ENCODE peak calls at places on chromosomes 2 and 18, in six cellular contexts. A, S, M, R, Z and P are unnamed samples.

GRCh38 chr2:207227062-207227748 is 61.5 kb upstream of the KLF7 start:
- DNase-seq in A (peak; percentile 21), S (no peak), M (no peak), R (no peak), Z (no peak), P (peak; percentile 86)

GRCh38 chr2:237931205-237931721 is 35.6 kb upstream of the UBE2F start:
- DNase-seq in A (no peak), S (peak; percentile 80), M (no peak), R (no peak), Z (no peak), P (peak; percentile 71)

GRCh38 chr18:37391156-37391555 is 174.4 kb downstream of the CELF4 start:
- DNase-seq in A (no peak), S (no peak), M (no peak), R (no peak), Z (no peak), P (no peak)

GRCh38 chr2:212926948-212927347 is 224.5 kb downstream of the IKZF2 start:
- DNase-seq in A (no peak), S (no peak), M (no peak), R (no peak), Z (no peak), P (peak; percentile 54)

GRCh38 chr2:226489765-226490164 is 309.9 kb downstream of the IRS1 start:
- DNase-seq in A (no peak), S (peak; percentile 51), M (no peak), R (no peak), Z (no peak), P (no peak)

GRCh38 chr2:37323770-37324535 is 680 bp downstream of the PRKD3 start:
- DNase-seq in A (peak; percentile 44), S (no peak), M (peak; percentile 55), R (no peak), Z (peak; percentile 75), P (peak; percentile 40)

GRCh38 chr2:64567473-64567872 is 43.3 kb downstream of the AFTPH start:
- DNase-seq in A (no peak), S (no peak), M (no peak), R (no peak), Z (no peak), P (no peak)

GRCh38 chr18:58605027-58606020 is 23.6 kb downstream of the ALPK2 start:
- DNase-seq in A (no peak), S (no peak), M (peak; percentile 35), R (no peak), Z (peak; percentile 42), P (no peak)

GRCh38 chr18:62769216-62769615 is 53.9 kb downstream of the PHLPP1 start:
- DNase-seq in A (no peak), S (no peak), M (no peak), R (no peak), Z (no peak), P (no peak)

GRCh38 chr2:62774555-62775366 is 69.2 kb downstream of the EHBP1 start:
- DNase-seq in A (peak; percentile 65), S (no peak), M (peak; percentile 50), R (no peak), Z (no peak), P (peak; percentile 42)